ENCODE peak calls at places on chromosomes 1 and 21, in four cellular contexts. One of them, this sample, is unnamed.

GRCh38 chr1:31595836-31596736 is 19.8 kb downstream of the TINAGL1 start:
- DNase-seq in HepG2: no peak
- DNase-seq in GM12878: no peak
- DNase-seq in K562: no peak
- DNase-seq in this sample: no peak

GRCh38 chr1:62800825-62801306 is 16.9 kb downstream of the ATG4C start:
- DNase-seq in HepG2: no peak
- DNase-seq in K562: no peak
- DNase-seq in GM12878: peak
- DNase-seq in this sample: no peak

GRCh38 chr1:226568077-226568831 is 19.7 kb downstream of the STUM start:
- DNase-seq in GM12878: no peak
- DNase-seq in K562: no peak
- DNase-seq in HepG2: peak
- DNase-seq in this sample: peak

GRCh38 chr1:167871331-167871730 is 42.6 kb downstream of the ADCY10 start:
- DNase-seq in K562: no peak
- DNase-seq in GM12878: no peak
- DNase-seq in HepG2: no peak
- DNase-seq in this sample: no peak

GRCh38 chr21:36499578-36500471 is 19.9 kb upstream of the CLDN14 start:
- DNase-seq in HepG2: no peak
- DNase-seq in K562: no peak
- DNase-seq in GM12878: no peak
- DNase-seq in this sample: no peak

GRCh38 chr1:224157316-224157715 is 25.7 kb upstream of the DEGS1 start:
- DNase-seq in GM12878: no peak
- DNase-seq in K562: no peak
- DNase-seq in HepG2: no peak
- DNase-seq in this sample: no peak

GRCh38 chr1:55703726-55704363 is 488.7 kb upstream of the USP24 start:
- DNase-seq in K562: no peak
- DNase-seq in GM12878: no peak
- DNase-seq in HepG2: no peak
- DNase-seq in this sample: no peak

GRCh38 chr1:22102746-22103145 is 40.2 kb downstream of the WNT4 start:
- DNase-seq in HepG2: no peak
- DNase-seq in GM12878: no peak
- DNase-seq in K562: no peak
- DNase-seq in this sample: no peak

GRCh38 chr1:208149776-208150514 is 94.2 kb downstream of the PLXNA2 start:
- DNase-seq in HepG2: peak
- DNase-seq in K562: no peak
- DNase-seq in GM12878: no peak
- DNase-seq in this sample: peak

GRCh38 chr1:55378582-55378981 is 163.4 kb upstream of the USP24 start:
- DNase-seq in GM12878: no peak
- DNase-seq in HepG2: peak
- DNase-seq in K562: peak
- DNase-seq in this sample: peak

GRCh38 chr21:40505681-40506080 is 341.3 kb downstream of the DSCAM start:
- DNase-seq in GM12878: no peak
- DNase-seq in HepG2: no peak
- DNase-seq in K562: no peak
- DNase-seq in this sample: no peak

GRCh38 chr1:181206513-181206912 is 118.0 kb downstream of the IER5 start:
- DNase-seq in HepG2: no peak
- DNase-seq in K562: no peak
- DNase-seq in GM12878: no peak
- DNase-seq in this sample: no peak

GRCh38 chr1:201985355-201985754 is 2.9 kb downstream of the RNPEP start:
- DNase-seq in GM12878: no peak
- DNase-seq in HepG2: no peak
- DNase-seq in K562: no peak
- DNase-seq in this sample: no peak

GRCh38 chr1:62508187-62508758 is 71.4 kb downstream of the USP1 start:
- DNase-seq in HepG2: peak
- DNase-seq in K562: peak
- DNase-seq in GM12878: peak
- DNase-seq in this sample: peak

GRCh38 chr1:25737151-25737550 is 62.8 kb upstream of the SELENON start:
- DNase-seq in GM12878: no peak
- DNase-seq in HepG2: no peak
- DNase-seq in K562: no peak
- DNase-seq in this sample: no peak

GRCh38 chr1:25338188-25338981 is at the start of gene TMEM50A:
- DNase-seq in HepG2: peak
- DNase-seq in K562: peak
- DNase-seq in GM12878: peak
- DNase-seq in this sample: peak

GRCh38 chr1:22256213-22256512 is 113.3 kb upstream of the WNT4 start:
- DNase-seq in HepG2: no peak
- DNase-seq in GM12878: no peak
- DNase-seq in K562: no peak
- DNase-seq in this sample: no peak

GRCh38 chr1:94667716-94668282 is 126.2 kb upstream of the F3 start:
- DNase-seq in GM12878: no peak
- DNase-seq in HepG2: no peak
- DNase-seq in K562: no peak
- DNase-seq in this sample: no peak

GRCh38 chr1:2480236-2480985 is 4.3 kb downstream of the PLCH2 start:
- DNase-seq in K562: no peak
- DNase-seq in HepG2: no peak
- DNase-seq in GM12878: no peak
- DNase-seq in this sample: no peak

GRCh38 chr1:208242829-208243521 is 1.2 kb downstream of the PLXNA2 start:
- DNase-seq in GM12878: no peak
- DNase-seq in HepG2: no peak
- DNase-seq in K562: peak
- DNase-seq in this sample: peak

GRCh38 chr1:94160811-94161210 is 39.9 kb upstream of the ABCA4 start:
- DNase-seq in GM12878: no peak
- DNase-seq in HepG2: peak
- DNase-seq in K562: no peak
- DNase-seq in this sample: no peak

GRCh38 chr1:53350853-53351767 is 23.2 kb upstream of the LRP8 start:
- DNase-seq in K562: no peak
- DNase-seq in GM12878: no peak
- DNase-seq in HepG2: no peak
- DNase-seq in this sample: no peak
- TF ChIP-seq BHLHE40 in K562: no peak
- TF ChIP-seq BHLHE40 in GM12878: no peak
- TF ChIP-seq BHLHE40 in HepG2: no peak
- TF ChIP-seq BHLHE40 in this sample: no peak

GRCh38 chr1:51301152-51301843 is 29.1 kb downstream of the TTC39A start:
- DNase-seq in K562: no peak
- DNase-seq in GM12878: peak
- DNase-seq in HepG2: no peak
- DNase-seq in this sample: no peak
- TF ChIP-seq FOXK2 in K562: no peak
- TF ChIP-seq FOXK2 in GM12878: no peak
- TF ChIP-seq FOXK2 in HepG2: no peak
- TF ChIP-seq FOXK2 in this sample: no peak

GRCh38 chr1:85042413-85042812 is 5.9 kb downstream of the MCOLN3 start:
- DNase-seq in GM12878: no peak
- DNase-seq in HepG2: no peak
- DNase-seq in K562: no peak
- DNase-seq in this sample: no peak
- TF ChIP-seq BHLHE40 in GM12878: no peak
- TF ChIP-seq BHLHE40 in HepG2: no peak
- TF ChIP-seq BHLHE40 in K562: no peak
- TF ChIP-seq BHLHE40 in this sample: no peak

GRCh38 chr1:169161512-169162194 is 55.2 kb downstream of the ATP1B1 start:
- DNase-seq in HepG2: peak
- DNase-seq in GM12878: peak
- DNase-seq in K562: no peak
- DNase-seq in this sample: no peak

GRCh38 chr1:169160845-169161511 is 54.5 kb downstream of the ATP1B1 start:
- DNase-seq in GM12878: no peak
- DNase-seq in HepG2: peak
- DNase-seq in K562: no peak
- DNase-seq in this sample: no peak

GRCh38 chr1:169163059-169163458 is 56.6 kb downstream of the ATP1B1 start:
- DNase-seq in GM12878: no peak
- DNase-seq in HepG2: no peak
- DNase-seq in K562: no peak
- DNase-seq in this sample: no peak
- TF ChIP-seq FOXK2 in GM12878: no peak
- TF ChIP-seq FOXK2 in HepG2: no peak
- TF ChIP-seq FOXK2 in K562: no peak
- TF ChIP-seq FOXK2 in this sample: no peak

DNA sequence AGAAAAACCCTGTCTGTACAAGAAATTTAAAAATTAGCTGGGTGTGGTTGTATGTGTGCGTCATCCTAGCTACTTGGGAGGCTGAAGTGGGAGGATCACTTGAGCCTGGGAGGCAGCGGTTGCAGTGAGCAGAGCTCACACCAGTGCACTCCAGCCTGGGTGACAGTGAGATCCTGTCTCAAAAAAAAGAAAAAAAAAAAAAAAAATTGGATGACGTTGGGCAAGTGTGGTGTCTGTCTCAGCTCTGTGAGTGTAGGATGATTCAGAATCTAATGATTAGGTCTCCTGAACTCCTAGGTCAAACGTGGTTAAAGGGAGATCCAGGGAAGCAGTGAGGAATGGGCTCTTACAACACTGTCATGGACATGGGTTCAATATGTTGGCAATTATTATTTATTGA is 435.9 kb downstream of the KIF26B start:
- DNase-seq in K562: no peak
- DNase-seq in GM12878: no peak
- DNase-seq in HepG2: no peak
- DNase-seq in this sample: no peak
- TF ChIP-seq BHLHE40 in K562: no peak
- TF ChIP-seq BHLHE40 in GM12878: no peak
- TF ChIP-seq BHLHE40 in HepG2: no peak
- TF ChIP-seq BHLHE40 in this sample: no peak

GRCh38 chr1:231420299-231420958 is 1.7 kb downstream of the EGLN1 start:
- DNase-seq in K562: peak
- DNase-seq in HepG2: no peak
- DNase-seq in GM12878: no peak
- DNase-seq in this sample: no peak

GRCh38 chr1:231421971-231422797 is at the start of gene EGLN1:
- DNase-seq in HepG2: peak
- DNase-seq in K562: peak
- DNase-seq in GM12878: peak
- DNase-seq in this sample: peak

GRCh38 chr1:231419738-231420298 is 2.3 kb downstream of the EGLN1 start:
- DNase-seq in K562: no peak
- DNase-seq in HepG2: no peak
- DNase-seq in GM12878: no peak
- DNase-seq in this sample: no peak

GRCh38 chr1:231421616-231421970 is 494 bp downstream of the EGLN1 start:
- DNase-seq in HepG2: no peak
- DNase-seq in K562: no peak
- DNase-seq in GM12878: no peak
- DNase-seq in this sample: peak

GRCh38 chr1:231420959-231421615 is 1.0 kb downstream of the EGLN1 start:
- DNase-seq in HepG2: no peak
- DNase-seq in GM12878: no peak
- DNase-seq in K562: peak
- DNase-seq in this sample: peak
- TF ChIP-seq FOXK2 in HepG2: no peak
- TF ChIP-seq FOXK2 in GM12878: no peak
- TF ChIP-seq FOXK2 in K562: no peak
- TF ChIP-seq FOXK2 in this sample: no peak

DNA sequence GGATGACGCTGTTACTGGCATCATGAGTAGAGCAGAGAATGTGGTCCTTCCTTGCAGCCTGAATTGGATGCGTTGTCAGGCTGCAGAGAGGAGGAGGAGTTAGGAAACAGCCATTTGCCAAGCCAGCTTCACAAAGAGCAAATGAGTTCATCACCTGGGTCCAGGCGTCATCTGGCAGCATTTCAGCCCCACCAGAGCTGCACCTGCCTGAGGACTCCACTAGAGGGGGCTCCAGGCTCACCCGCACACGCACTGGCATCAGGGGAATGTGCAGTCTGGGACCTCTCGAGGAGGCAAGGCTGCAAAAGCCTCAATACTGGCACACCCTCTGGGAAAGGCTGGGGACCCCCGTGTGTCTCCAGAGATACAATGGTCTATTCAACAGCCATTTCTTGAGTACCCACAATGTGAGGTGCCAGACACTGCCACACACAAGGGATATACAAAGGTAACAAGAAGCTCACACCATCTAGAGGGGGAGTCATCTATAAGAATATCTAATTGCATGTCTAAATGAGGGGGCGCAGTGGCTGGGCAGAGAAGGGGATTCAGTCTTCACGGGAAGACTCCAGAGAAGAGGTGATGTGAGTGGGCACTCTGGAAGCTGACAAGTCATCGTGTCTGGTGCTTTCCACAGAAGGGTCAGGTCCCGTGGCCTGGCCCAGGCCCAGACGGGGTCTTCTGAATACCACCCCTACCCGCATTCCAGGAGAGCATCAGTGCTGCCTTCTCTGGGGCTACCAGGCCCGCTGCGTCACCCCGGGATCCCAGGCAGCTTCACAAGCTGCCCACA is 53.5 kb upstream of the CNTN2 start:
- DNase-seq in GM12878: no peak
- DNase-seq in K562: peak
- DNase-seq in HepG2: peak
- DNase-seq in this sample: peak
- TF ChIP-seq BHLHE40 in GM12878: peak
- TF ChIP-seq BHLHE40 in K562: peak
- TF ChIP-seq BHLHE40 in HepG2: no peak
- TF ChIP-seq BHLHE40 in this sample: no peak

DNA sequence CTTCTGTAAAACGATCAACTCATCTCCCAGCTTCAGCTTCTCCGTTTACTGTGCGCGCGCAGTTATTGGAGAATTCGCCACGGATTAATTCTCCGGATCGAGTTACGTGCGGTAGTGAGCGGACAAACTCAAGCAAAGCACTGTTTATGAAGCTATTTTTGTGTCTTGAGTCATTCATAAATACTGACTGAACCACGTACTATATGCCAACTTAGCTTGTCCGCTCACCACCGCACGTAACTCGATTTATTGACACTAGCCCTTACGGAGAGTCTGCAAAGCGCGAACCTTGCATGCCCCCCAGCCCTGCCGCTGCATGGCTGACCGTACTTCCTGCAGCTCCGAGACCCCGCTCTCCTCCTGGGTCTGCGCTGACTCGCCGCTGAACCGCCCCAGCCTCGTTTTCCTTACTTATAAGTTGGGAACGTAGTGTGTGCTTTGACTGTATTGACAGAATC is 773 bp downstream of the CHD1L start:
- DNase-seq in HepG2: peak
- DNase-seq in K562: no peak
- DNase-seq in GM12878: no peak
- DNase-seq in this sample: peak
- TF ChIP-seq FOXK2 in HepG2: no peak
- TF ChIP-seq FOXK2 in K562: no peak
- TF ChIP-seq FOXK2 in GM12878: no peak
- TF ChIP-seq FOXK2 in this sample: no peak

GRCh38 chr21:45706299-45706698 is 62.8 kb downstream of the PCBP3 start:
- DNase-seq in GM12878: no peak
- DNase-seq in HepG2: no peak
- DNase-seq in K562: no peak
- DNase-seq in this sample: no peak
- TF ChIP-seq BHLHE40 in GM12878: no peak
- TF ChIP-seq BHLHE40 in HepG2: no peak
- TF ChIP-seq BHLHE40 in K562: no peak
- TF ChIP-seq BHLHE40 in this sample: no peak

This sample was measured in HEK293T.